ENCODE peak calls at places on chromosomes 7 and 10, in six cellular contexts. K is H9, X is neural crest cell, H is body of pancreas, O is AG04450, Y is mesothelial cell of epicardium. N is an unnamed sample.

GRCh38 chr7:15291707-15292106 is 270.1 kb downstream of the AGMO start:
- DNase-seq in X (no peak), O (no peak), K (no peak), Y (no peak), H (no peak), N (no peak)

GRCh38 chr7:154960063-154960790 is 42.7 kb downstream of the PAXIP1 start:
- DNase-seq in O (no peak), X (no peak), K (no peak), Y (no peak), H (no peak), N (no peak)

GRCh38 chr10:35347088-35347487 is 10.8 kb downstream of the CCNY start:
- DNase-seq in O (no peak), H (no peak), X (no peak), K (no peak), Y (no peak), N (no peak)

GRCh38 chr7:43721193-43721806 is 8.0 kb downstream of the COA1 start:
- DNase-seq in H (no peak), X (no peak), Y (no peak), O (no peak), K (no peak), N (no peak)

GRCh38 chr7:155255660-155256059 is 42.0 kb upstream of the INSIG1 start:
- DNase-seq in X (no peak), Y (no peak), O (no peak), H (no peak), K (no peak), N (no peak)

GRCh38 chr7:100088095-100088620 is 611 bp upstream of the COPS6 start:
- DNase-seq in K (no peak), O (no peak), H (no peak), X (no peak), Y (no peak), N (no peak)

GRCh38 chr7:47248797-47249196 is 333.1 kb downstream of the TNS3 start:
- DNase-seq in H (no peak), Y (no peak), O (no peak), K (no peak), X (no peak), N (no peak)

GRCh38 chr10:124351481-124352220 is 67.1 kb downstream of the OAT start:
- DNase-seq in O (no peak), H (no peak), K (peak; percentile 13), Y (no peak), X (no peak), N (no peak)

GRCh38 chr7:115910541-115911164 is 119.9 kb downstream of the TFEC start:
- DNase-seq in K (no peak), O (no peak), Y (no peak), X (no peak), H (no peak), N (no peak)

GRCh38 chr10:128922619-128923018 is 544.4 kb upstream of the MGMT start:
- DNase-seq in K (no peak), X (no peak), H (no peak), Y (no peak), O (no peak), N (no peak)

GRCh38 chr10:128859738-128860386 is 607.2 kb upstream of the MGMT start:
- DNase-seq in K (no peak), Y (no peak), O (no peak), X (peak; percentile 40), H (no peak), N (peak; percentile 53)

GRCh38 chr10:97066877-97067555 is 118.7 kb downstream of the SLIT1 start:
- DNase-seq in H (no peak), K (no peak), Y (no peak), O (no peak), X (no peak), N (no peak)

GRCh38 chr7:25189197-25189596 is 39.1 kb downstream of the NPVF start:
- DNase-seq in K (no peak), Y (no peak), X (no peak), H (no peak), O (no peak), N (no peak)

GRCh38 chr10:92822060-92822634 is 26.2 kb upstream of the EXOC6 start:
- DNase-seq in Y (no peak), X (no peak), K (no peak), O (peak; percentile 73), H (no peak), N (no peak)

GRCh38 chr10:102433619-102434046 is 1.3 kb upstream of the CUEDC2 start:
- DNase-seq in X (no peak), Y (no peak), K (no peak), O (no peak), H (no peak), N (no peak)

GRCh38 chr10:102434251-102434913 is 2.0 kb upstream of the CUEDC2 start:
- DNase-seq in H (no peak), O (no peak), K (no peak), X (no peak), Y (no peak), N (no peak)

GRCh38 chr10:102429468-102429867 is 2.9 kb downstream of the CUEDC2 start:
- DNase-seq in Y (no peak), K (no peak), X (no peak), H (no peak), O (no peak), N (no peak)

GRCh38 chr10:102432162-102432950 is at the start of gene CUEDC2:
- DNase-seq in Y (peak; percentile 87), H (peak; percentile 96), O (peak; percentile 93), X (peak; percentile 98), K (peak; percentile 97), N (peak; percentile 95)

DNA sequence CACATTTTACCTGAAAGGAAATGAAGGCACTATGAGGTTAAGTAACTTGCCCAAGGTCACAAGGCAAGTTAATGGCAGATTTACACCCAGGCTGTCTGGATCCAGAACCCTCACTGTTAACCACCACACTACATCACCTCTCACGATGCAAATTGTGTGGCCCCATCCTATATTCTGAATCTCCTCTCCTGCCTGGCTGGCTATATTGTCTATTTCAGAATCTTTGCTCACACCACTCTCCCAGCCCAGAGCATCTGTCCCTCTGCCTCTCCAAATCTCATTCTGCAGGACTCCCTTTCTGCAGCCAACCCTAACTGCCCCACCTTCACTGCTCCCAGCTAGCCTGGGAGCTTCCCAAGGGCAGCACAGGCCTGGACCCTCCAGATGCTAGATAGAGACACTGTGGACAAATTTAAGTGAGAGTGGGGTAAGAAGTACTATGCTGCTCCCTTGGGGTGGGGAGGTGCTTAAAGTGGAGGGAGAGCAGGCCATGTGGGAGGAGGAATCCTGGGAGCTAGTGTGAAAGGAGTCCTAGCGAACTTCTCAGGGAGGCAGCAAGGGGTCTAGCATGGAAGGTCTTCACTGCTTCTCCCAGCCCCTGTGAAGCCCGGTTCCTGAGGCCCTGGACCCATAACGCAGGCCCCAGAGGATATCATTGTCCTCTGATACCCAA is 786 bp downstream of the CUEDC2 start:
- DNase-seq in H (no peak), Y (no peak), O (no peak), K (no peak), X (no peak), N (no peak)
- TF ChIP-seq CTCF in H (no peak), Y (no peak), O (no peak), K (no peak), X (no peak), N (no peak)

GRCh38 chr7:12715372-12716133 is 28.1 kb downstream of the ARL4A start:
- DNase-seq in Y (no peak), H (peak; percentile 44), O (peak; percentile 87), K (peak; percentile 76), X (peak; percentile 40), N (peak; percentile 41)

GRCh38 chr7:12714436-12714737 is 27.0 kb downstream of the ARL4A start:
- DNase-seq in O (no peak), X (no peak), H (no peak), Y (no peak), K (no peak), N (no peak)

GRCh38 chr7:12716722-12717121 is 29.3 kb downstream of the ARL4A start:
- DNase-seq in Y (no peak), X (no peak), H (no peak), K (no peak), O (no peak), N (no peak)

GRCh38 chr7:12713625-12714435 is 26.4 kb downstream of the ARL4A start:
- DNase-seq in Y (no peak), K (no peak), H (no peak), X (no peak), O (no peak), N (no peak)

DNA sequence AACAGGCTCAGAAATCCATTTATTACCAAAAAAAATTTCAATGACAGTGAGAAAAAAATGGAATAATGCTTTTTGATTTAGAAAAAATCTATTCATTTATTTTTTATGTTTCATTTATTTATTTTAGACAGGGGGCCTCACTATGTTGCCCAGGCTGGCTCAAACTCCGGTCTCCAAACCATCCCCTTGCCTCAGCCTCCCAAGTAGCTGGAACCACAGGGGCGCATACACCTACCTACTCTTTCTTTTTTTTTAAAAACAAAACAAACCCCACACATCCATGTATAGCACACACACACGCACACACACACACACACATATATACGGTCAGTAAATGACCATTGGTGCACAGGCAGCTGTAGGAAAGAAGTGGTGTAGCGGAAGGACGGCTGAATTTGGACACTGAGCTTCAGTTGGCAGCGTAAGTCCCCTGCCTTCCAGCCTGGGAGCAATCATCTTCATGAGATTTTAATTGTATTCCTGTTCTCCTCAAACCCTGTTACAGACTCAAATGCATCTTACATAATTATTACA is 28.8 kb downstream of the ARL4A start:
- DNase-seq in Y (no peak), X (peak; percentile 7), K (peak; percentile 26), H (no peak), O (no peak), N (no peak)
- TF ChIP-seq CTCF in Y (no peak), X (no peak), K (no peak), H (no peak), O (no peak), N (no peak)

DNA sequence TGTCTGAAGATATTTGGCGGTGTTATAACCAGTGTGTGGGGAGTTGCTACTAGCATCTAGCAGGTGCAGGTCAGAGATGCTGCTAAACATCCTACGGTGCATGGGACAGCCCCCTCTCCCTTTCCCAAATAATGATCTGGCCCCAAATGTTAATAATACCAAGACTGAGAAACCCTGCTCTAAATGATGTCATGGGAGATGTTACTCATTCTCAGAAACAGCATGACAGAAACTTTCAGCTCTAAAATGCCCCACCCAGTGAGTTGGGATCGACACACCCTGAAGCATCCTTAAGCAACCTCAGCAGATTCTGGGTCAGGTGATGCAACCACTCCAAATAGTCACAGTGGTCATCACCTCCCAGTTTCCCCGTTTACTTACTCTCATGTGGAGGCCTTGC is 108.8 kb upstream of the MPP7 start:
- DNase-seq in Y (no peak), O (no peak), H (no peak), K (no peak), X (no peak), N (no peak)
- TF ChIP-seq CTCF in Y (no peak), O (no peak), H (no peak), K (no peak), X (no peak), N (no peak)

GRCh38 chr10:76675561-76675950 is 962.1 kb downstream of the KCNMA1 start:
- DNase-seq in Y (no peak), X (no peak), O (no peak), K (no peak), H (no peak), N (no peak)

DNA sequence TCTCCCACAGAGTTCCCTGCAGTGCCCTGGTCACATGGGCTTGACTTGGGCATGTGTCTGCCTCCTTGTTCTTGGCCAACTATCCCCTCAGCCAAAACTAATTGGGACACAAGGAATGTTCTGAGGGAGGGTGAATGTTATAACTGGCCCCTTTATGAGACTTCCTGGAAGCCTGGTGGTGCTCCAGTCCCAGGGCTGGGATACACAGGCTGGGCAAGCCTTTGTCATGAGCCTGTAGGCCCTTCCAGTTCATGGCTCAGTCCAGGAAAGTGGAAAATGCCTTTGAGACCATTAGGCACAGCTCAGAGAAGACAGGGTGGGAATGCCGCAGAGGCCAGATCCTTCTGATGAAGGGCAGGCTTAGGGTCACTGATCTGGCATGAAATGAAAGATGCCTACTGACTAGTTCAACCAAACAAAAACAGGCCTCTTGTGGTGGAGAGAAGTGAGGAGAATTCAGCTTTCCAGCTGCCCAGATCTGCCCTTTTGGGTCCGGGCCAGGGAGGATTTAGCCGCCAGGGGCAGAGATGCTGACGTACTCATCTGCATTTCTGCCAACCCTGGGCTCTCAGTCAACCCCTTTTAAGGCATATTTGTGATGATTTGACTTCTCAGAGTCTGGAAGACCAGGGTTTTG is 961.5 kb downstream of the KCNMA1 start:
- DNase-seq in Y (no peak), K (no peak), H (peak; percentile 12), X (no peak), O (no peak), N (no peak)
- TF ChIP-seq CTCF in Y (no peak), K (no peak), H (no peak), X (no peak), O (no peak), N (no peak)